ENCODE peak calls at places on chromosomes 12 and 14, in four cellular contexts. K is neural progenitor cell, S is mammary epithelial cell, T is fibroblast of lung. H is an unnamed sample.

GRCh38 chr12:130436741-130437501 is 99.2 kb downstream of the PIWIL1 start:
- DNase-seq in K (no peak), S (no peak), T (no peak), H (no peak)

GRCh38 chr14:23217032-23217431 is 20.7 kb upstream of the RNF212B start:
- DNase-seq in K (no peak), S (no peak), T (no peak), H (no peak)

GRCh38 chr12:118537481-118537917 is 161.1 kb downstream of the SUDS3 start:
- DNase-seq in K (no peak), S (no peak), T (no peak), H (no peak)

GRCh38 chr14:30410986-30411385 is 148.0 kb upstream of the G2E3 start:
- DNase-seq in K (no peak), S (no peak), T (no peak), H (no peak)

GRCh38 chr14:105526781-105527380 is 498 bp downstream of the TMEM121 start:
- DNase-seq in K (peak; percentile 22), S (no peak), T (no peak), H (peak; percentile 9)

GRCh38 chr12:75979181-75979580 is 52.4 kb downstream of the PHLDA1 start:
- DNase-seq in K (no peak), S (peak; percentile 83), T (peak; percentile 70), H (no peak)

GRCh38 chr12:6465467-6466183 is 4.9 kb downstream of the VAMP1 start:
- DNase-seq in K (peak; percentile 82), S (peak; percentile 48), T (peak; percentile 60), H (peak; percentile 82)

GRCh38 chr14:83478741-83479140 is 1945.1 kb upstream of the SEL1L start:
- DNase-seq in K (no peak), S (no peak), T (peak; percentile 36), H (no peak)

GRCh38 chr14:24847568-24847967 is 202.4 kb downstream of the STXBP6 start:
- DNase-seq in K (no peak), S (no peak), T (peak; percentile 26), H (no peak)

GRCh38 chr14:69997849-69998248 is 118.6 kb downstream of the SMOC1 start:
- DNase-seq in K (no peak), S (peak; percentile 99), T (peak; percentile 75), H (peak; percentile 24)

GRCh38 chr12:62732861-62733427 is 202.0 kb downstream of the PPM1H start:
- DNase-seq in K (no peak), S (peak; percentile 80), T (peak; percentile 80), H (peak; percentile 36)

GRCh38 chr12:68613209-68613904 is 2.7 kb downstream of the RAP1B start:
- DNase-seq in K (no peak), S (no peak), T (no peak), H (peak; percentile 10)

GRCh38 chr12:107012736-107013425 is 25.9 kb upstream of the MTERF2 start:
- DNase-seq in K (no peak), S (no peak), T (no peak), H (no peak)

GRCh38 chr12:110279561-110279960 is 1.5 kb upstream of the ATP2A2 start:
- DNase-seq in K (peak; percentile 15), S (no peak), T (no peak), H (no peak)

DNA sequence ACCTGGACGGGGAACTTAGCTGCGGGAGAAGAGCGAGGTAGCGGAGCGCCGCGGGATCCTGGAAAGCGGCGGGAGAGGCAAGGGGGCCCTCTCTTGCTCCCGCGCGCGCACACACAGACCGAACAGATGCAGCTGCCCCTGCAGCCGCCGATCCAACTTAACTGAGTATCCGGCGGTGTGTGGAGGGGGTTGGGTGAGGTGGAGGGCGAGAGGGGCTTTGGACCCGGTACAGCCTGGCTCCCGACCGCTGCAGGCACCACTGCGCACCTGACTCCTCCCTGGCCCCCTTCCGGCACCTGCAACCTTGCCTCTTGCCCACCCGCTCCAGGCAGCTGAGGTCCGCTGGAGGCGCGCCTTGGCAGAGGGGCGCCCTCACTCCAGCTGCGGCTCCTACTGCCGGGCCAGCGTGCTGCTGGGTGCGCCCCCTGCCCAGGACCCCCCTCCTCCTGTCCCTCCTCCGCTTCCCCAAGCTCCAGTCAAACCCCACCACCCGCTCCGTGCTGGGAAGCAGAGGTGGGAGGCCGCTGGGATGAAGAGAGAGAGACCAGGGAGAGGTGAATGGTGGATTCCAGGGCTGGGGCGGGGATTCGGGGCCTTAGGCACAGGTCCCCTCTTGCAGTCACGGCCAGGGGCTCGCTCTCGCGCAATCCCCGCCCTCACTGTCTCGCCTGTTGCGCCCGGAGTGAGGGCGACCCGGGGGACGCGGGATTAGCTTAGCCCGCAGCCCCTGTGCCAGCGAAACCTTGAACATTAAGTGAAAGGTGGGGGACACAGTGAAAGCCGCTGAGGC is 2.6 kb downstream of the DIO3 start:
- DNase-seq in K (peak; percentile 58), S (no peak), T (no peak), H (no peak)
- TF ChIP-seq EZH2 in K (peak; percentile 83), S (peak; percentile 28), T (no peak), H (no peak)

GRCh38 chr12:53997324-53998173 is 2.4 kb upstream of the HOXC9 start:
- DNase-seq in K (no peak), S (no peak), T (no peak), H (no peak)
- H3K4me3 ChIP-seq in K (no peak overlapping the region), S (no peak overlapping the region), T (no peak overlapping the region), H (no peak overlapping the region)

DNA sequence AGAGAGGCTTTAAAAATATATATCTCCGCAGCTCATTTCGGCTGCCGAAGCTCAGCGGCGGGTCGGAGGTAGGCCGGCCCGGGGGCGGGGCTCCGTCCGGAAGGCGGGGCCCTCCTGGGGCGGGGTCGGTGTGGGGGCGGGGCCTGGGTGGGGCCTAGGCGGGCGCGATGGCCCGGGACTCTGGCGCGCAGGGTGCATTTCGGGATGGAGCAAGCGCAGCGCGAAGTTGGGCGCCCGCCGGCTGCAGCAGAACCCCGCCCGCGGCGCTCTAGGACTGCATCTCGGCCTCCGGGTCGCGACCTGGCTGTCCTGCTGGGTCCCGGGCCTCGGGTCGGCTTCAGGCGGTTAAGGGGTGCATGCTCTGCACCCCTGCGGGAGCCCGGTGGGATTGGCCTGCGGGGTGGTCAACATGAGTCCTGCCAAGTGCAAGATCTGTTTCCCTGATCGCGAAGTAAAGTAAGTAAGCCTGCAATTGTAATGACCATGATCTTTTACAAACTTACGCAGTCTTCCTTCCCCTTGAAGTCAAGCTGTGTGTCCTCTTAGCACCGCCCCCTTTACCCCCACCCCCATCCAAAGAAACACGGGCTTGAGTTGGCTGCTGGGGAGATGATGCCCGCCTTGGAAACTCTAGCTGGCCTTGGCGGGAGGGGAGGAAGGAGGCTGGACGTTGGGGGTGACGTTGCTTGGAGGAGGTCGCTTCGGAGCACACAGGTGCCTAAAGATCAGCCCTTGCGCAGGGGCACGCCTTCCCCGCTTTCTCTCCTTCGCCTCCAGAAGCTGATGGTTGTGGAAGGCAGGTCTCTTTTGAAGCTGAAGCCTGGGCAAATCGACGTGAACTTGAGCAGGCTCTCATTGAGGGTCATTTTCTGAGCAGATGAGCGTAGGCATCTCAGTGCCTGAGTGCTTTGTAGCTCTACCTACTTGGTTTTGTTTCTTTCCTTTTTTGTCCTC is 38.4 kb downstream of the ACACB start:
- DNase-seq in K (peak; percentile 93), S (peak; percentile 76), T (peak; percentile 77), H (peak; percentile 91)
- H3K4me1 ChIP-seq in K (peaks cover 4% of the 10 kb centered on the region), S (peaks cover 13% of the 10 kb centered on the region), T (peaks cover 3% of the 10 kb centered on the region), H (no peaks in the 10 kb centered on the region)

DNA sequence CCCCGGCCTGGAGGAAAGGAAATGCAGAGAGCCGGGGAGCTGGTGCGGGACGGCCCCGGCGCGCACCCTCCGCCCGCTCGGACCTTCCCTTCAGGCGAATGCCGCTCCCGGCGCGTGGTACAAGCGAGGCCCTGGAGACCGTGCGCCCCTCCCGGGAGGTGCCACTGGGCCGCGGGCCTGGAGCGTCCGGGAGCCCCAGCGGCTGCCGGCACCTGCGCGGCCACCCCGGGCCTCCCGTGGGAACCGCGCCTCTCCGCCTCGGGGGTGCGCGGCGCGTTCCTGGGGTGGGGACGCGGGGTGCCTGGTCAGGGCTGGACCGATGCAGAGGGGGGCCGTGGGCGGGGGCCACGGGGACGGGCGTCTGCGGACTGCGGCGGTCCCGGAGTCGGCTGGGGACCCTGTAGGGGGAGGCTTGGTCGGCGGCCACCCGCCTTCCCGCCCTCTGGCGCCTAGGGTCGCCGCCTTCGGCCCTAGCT is 518 bp downstream of the PAPLN start:
- DNase-seq in K (peak; percentile 62), S (no peak), T (peak; percentile 14), H (peak; percentile 41)
- TF ChIP-seq EZH2 in K (peak; percentile 61), S (no peak), T (no peak), H (no peak)

DNA sequence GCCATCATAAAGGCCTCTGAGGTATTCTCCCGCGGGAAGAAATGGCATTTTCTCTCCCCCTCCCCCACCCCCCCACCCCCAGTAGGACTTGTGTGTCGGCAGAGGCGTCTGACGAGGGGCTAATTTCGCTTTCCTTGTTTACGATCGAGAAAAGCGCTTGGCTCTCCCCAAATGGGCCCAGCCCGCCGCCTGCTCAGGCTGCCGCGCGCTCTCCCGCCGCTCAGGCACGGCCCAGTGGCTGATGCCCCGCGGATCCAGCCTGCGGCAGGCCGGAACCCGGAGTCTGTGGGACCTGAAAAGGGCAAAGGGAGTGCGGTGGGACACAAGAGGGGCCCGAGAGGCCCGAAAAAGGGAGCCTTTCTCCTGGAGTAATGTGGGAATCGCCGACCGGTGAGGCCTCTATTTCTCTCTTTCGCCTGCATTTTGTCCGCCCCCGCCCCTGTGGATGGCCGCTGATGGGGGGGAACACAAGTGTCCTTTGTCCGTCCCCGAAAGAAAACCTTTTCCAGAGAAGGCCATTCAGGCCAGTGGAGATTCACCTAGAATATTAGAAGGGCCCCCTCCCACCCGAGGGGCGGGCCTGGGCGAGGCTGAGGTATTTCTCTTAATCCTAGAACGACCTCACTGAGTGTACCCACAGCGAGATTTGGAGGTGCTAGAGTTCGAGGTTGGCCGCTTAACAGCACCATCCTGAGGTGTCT is 9.0 kb upstream of the HOXC6 start:
- DNase-seq in K (peak; percentile 51), S (peak; percentile 28), T (no peak), H (no peak)
- H3K4me3 ChIP-seq in K (no peak overlapping the region), S (peak overlapping the region; percentile 43), T (no peak overlapping the region), H (no peak overlapping the region)

DNA sequence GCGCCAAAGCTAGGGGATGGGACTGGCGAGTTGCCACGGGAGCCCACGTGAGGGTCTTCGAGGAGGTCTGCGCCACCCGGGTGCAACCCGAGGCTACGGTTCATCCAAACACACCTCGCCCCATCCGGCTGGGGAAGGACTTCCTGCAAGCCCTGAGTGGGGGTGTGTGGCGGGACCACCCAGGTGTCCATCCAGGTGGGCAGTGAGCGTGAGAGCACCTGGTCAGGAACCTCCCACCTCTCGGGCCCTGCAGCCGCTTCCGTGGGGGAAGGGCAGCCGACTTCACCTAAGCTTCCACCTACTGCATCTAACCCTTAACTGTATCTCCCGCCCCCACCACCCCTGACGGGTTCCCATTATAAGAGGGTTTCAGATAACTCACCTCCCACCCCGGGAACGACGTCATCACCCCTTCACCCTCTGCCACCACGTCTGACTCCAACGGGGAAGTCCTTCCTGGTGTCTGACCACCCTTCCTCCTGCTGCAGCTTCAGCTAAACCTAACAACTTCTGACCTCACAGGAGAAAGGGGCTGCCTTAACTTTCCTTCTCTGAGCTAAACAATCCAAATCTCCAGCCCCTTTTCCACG is 27.3 kb upstream of the SMUG1 start:
- DNase-seq in K (no peak), S (no peak), T (no peak), H (peak; percentile 39)
- H3K4me1 ChIP-seq in K (peaks cover 12% of the 10 kb centered on the region), S (peaks cover 23% of the 10 kb centered on the region), T (peaks cover 7% of the 10 kb centered on the region), H (peaks cover 6% of the 10 kb centered on the region)

DNA sequence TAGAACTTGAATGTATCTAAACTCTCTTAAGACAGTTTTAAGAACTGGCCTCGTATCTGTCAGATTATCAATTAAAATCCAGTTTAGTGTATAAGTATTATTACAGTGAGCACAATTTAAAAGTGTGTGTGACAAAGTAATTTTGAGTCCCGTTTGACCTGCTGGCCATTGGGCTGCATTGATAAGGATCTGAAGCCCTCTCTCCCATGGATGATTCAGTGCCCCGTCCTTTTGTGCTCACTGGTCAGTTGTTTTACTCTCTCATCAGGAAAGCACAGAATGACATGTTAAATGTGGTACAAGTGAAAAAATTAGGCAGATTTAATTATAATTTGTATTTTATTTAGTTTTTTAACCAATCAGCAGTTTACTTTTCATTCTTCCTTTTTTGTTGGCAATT is 123.1 kb downstream of the GPR135 start:
- DNase-seq in K (no peak), S (no peak), T (no peak), H (no peak)
- TF ChIP-seq EZH2 in K (no peak), S (no peak), T (no peak), H (no peak)

H was measured in hepatocyte.